ENCODE peak calls at places on chromosome 6, in four cellular contexts. One of them, this sample, is unnamed.

GRCh38 chr6:43980004-43980795 is 147.1 kb downstream of the MRPL14 start:
- DNase-seq in mucosa of descending colon: no peak
- DNase-seq in K562: no peak
- DNase-seq in hepatocyte: no peak
- DNase-seq in this sample: no peak

GRCh38 chr6:121984956-121985355 is 414.5 kb upstream of the HSF2 start:
- DNase-seq in mucosa of descending colon: no peak
- DNase-seq in K562: no peak
- DNase-seq in hepatocyte: no peak
- DNase-seq in this sample: no peak

GRCh38 chr6:19287928-19288327 is 549.2 kb upstream of the ID4 start:
- DNase-seq in mucosa of descending colon: no peak
- DNase-seq in K562: no peak
- DNase-seq in hepatocyte: no peak
- DNase-seq in this sample: no peak

GRCh38 chr6:44649365-44650025 is 262.0 kb downstream of the CDC5L start:
- DNase-seq in mucosa of descending colon: no peak
- DNase-seq in K562: no peak
- DNase-seq in hepatocyte: no peak
- DNase-seq in this sample: no peak

GRCh38 chr6:127182501-127182900 is 64.0 kb downstream of the RSPO3 start:
- DNase-seq in mucosa of descending colon: no peak
- DNase-seq in K562: no peak
- DNase-seq in hepatocyte: no peak
- DNase-seq in this sample: peak; percentile 76

GRCh38 chr6:70281923-70282902 is 20.7 kb downstream of the COL9A1 start:
- DNase-seq in mucosa of descending colon: no peak
- DNase-seq in K562: peak; percentile 39
- DNase-seq in hepatocyte: peak; percentile 31
- DNase-seq in this sample: no peak

GRCh38 chr6:116292553-116292952 is 12.8 kb upstream of the TSPYL1 start:
- DNase-seq in mucosa of descending colon: no peak
- DNase-seq in K562: no peak
- DNase-seq in hepatocyte: no peak
- DNase-seq in this sample: no peak

GRCh38 chr6:144317736-144318135 is 32.6 kb downstream of the UTRN start:
- DNase-seq in mucosa of descending colon: no peak
- DNase-seq in K562: no peak
- DNase-seq in hepatocyte: no peak
- DNase-seq in this sample: peak; percentile 14

GRCh38 chr6:137883400-137883888 is 16.4 kb downstream of the TNFAIP3 start:
- DNase-seq in mucosa of descending colon: no peak
- DNase-seq in K562: no peak
- DNase-seq in hepatocyte: no peak
- DNase-seq in this sample: no peak

GRCh38 chr6:164417537-164417936 is 891.9 kb downstream of the C6orf118 start:
- DNase-seq in mucosa of descending colon: no peak
- DNase-seq in K562: no peak
- DNase-seq in hepatocyte: no peak
- DNase-seq in this sample: no peak

GRCh38 chr6:43122146-43122545 is 46.0 kb downstream of the PTK7 start:
- DNase-seq in mucosa of descending colon: no peak
- DNase-seq in K562: no peak
- DNase-seq in hepatocyte: no peak
- DNase-seq in this sample: no peak

GRCh38 chr6:158742988-158743651 is 76.0 kb downstream of the EZR start:
- DNase-seq in mucosa of descending colon: no peak
- DNase-seq in K562: no peak
- DNase-seq in hepatocyte: no peak
- DNase-seq in this sample: no peak

GRCh38 chr6:116268589-116269293 is 11.0 kb downstream of the TSPYL1 start:
- DNase-seq in mucosa of descending colon: no peak
- DNase-seq in K562: peak; percentile 59
- DNase-seq in hepatocyte: peak; percentile 78
- DNase-seq in this sample: peak; percentile 91

GRCh38 chr6:157273756-157274088 is 49.6 kb downstream of the TMEM242 start:
- DNase-seq in mucosa of descending colon: peak; percentile 75
- DNase-seq in K562: peak; percentile 89
- DNase-seq in hepatocyte: peak; percentile 72
- DNase-seq in this sample: peak; percentile 74

GRCh38 chr6:24520929-24521546 is 26.3 kb downstream of the ALDH5A1 start:
- DNase-seq in mucosa of descending colon: no peak
- DNase-seq in K562: peak; percentile 30
- DNase-seq in hepatocyte: peak; percentile 69
- DNase-seq in this sample: peak; percentile 62

GRCh38 chr6:147154454-147154853 is 49.8 kb upstream of the STXBP5 start:
- DNase-seq in mucosa of descending colon: no peak
- DNase-seq in K562: no peak
- DNase-seq in hepatocyte: peak; percentile 24
- DNase-seq in this sample: no peak

GRCh38 chr6:14966111-14966901 is 279.6 kb upstream of the JARID2 start:
- DNase-seq in mucosa of descending colon: no peak
- DNase-seq in K562: no peak
- DNase-seq in hepatocyte: no peak
- DNase-seq in this sample: no peak

GRCh38 chr6:133865680-133866079 is 23.2 kb upstream of the TCF21 start:
- DNase-seq in mucosa of descending colon: no peak
- DNase-seq in K562: no peak
- DNase-seq in hepatocyte: no peak
- DNase-seq in this sample: no peak
- H3K9me3 ChIP-seq in mucosa of descending colon: peaks cover 7% of the 10 kb centered on the region
- H3K9me3 ChIP-seq in K562: no peaks in the 10 kb centered on the region
- H3K9me3 ChIP-seq in hepatocyte: peaks cover 6% of the 10 kb centered on the region
- H3K9me3 ChIP-seq in this sample: no peaks in the 10 kb centered on the region

DNA sequence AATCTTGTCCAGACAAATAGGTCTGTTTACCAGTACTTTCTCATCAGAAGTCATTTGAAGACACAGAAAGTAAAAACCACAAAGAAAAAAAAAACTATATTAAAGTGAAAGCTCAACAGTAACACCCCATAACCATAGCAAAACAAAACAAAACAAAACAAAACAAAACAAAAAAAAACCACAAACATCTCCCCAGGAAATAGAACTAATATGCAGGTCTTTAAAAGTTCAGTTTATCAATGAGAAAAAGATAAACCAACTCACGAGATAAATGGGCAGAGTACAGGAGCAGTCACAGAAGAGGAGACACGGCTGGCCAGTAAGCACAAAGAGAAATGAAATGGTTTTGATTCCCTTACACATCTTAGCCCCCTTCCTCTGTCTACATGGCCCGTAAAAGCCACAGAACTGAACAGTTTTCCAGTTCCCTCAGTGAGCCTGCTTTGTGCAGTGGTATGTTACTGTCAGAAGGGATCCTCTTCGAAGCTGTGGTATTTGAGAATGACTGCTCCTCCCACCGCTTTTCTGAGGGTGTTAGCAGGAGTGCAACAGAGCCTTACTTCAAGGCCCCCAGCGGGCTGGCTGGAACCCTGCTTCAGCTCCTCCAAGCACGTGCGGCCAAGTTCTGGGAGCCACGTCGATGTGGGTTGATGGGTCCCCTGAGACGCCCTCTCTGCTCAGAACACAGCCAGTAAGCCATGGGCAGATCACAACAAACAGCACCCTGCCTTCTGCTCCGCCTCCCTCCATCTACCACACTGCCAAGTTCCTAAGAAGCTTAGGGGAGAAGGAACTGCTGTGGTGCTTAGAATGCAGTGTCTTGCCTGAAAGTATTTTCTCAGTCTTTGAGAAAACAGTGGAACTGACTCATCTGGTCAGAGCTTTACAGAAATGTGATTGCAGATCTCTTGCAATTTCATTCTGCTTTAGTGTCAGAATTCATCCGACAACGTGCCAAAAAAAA is 14.0 kb downstream of the UST start:
- DNase-seq in mucosa of descending colon: peak; percentile 87
- DNase-seq in K562: no peak
- DNase-seq in hepatocyte: peak; percentile 55
- DNase-seq in this sample: peak; percentile 71
- H3K9me3 ChIP-seq in mucosa of descending colon: no peaks in the 10 kb centered on the region
- H3K9me3 ChIP-seq in K562: no peaks in the 10 kb centered on the region
- H3K9me3 ChIP-seq in hepatocyte: peaks cover 4% of the 10 kb centered on the region
- H3K9me3 ChIP-seq in this sample: no peaks in the 10 kb centered on the region

GRCh38 chr6:53906842-53907241 is 112.0 kb downstream of the LRRC1 start:
- DNase-seq in mucosa of descending colon: no peak
- DNase-seq in K562: no peak
- DNase-seq in hepatocyte: no peak
- DNase-seq in this sample: no peak
- H3K9me3 ChIP-seq in mucosa of descending colon: no peaks in the 10 kb centered on the region
- H3K9me3 ChIP-seq in K562: no peaks in the 10 kb centered on the region
- H3K9me3 ChIP-seq in hepatocyte: no peaks in the 10 kb centered on the region
- H3K9me3 ChIP-seq in this sample: no peaks in the 10 kb centered on the region

GRCh38 chr6:90521955-90522354 is 64.9 kb downstream of the MAP3K7 start:
- DNase-seq in mucosa of descending colon: no peak
- DNase-seq in K562: no peak
- DNase-seq in hepatocyte: no peak
- DNase-seq in this sample: no peak
- H3K9me3 ChIP-seq in mucosa of descending colon: no peaks in the 10 kb centered on the region
- H3K9me3 ChIP-seq in K562: no peaks in the 10 kb centered on the region
- H3K9me3 ChIP-seq in hepatocyte: no peaks in the 10 kb centered on the region
- H3K9me3 ChIP-seq in this sample: no peaks in the 10 kb centered on the region

DNA sequence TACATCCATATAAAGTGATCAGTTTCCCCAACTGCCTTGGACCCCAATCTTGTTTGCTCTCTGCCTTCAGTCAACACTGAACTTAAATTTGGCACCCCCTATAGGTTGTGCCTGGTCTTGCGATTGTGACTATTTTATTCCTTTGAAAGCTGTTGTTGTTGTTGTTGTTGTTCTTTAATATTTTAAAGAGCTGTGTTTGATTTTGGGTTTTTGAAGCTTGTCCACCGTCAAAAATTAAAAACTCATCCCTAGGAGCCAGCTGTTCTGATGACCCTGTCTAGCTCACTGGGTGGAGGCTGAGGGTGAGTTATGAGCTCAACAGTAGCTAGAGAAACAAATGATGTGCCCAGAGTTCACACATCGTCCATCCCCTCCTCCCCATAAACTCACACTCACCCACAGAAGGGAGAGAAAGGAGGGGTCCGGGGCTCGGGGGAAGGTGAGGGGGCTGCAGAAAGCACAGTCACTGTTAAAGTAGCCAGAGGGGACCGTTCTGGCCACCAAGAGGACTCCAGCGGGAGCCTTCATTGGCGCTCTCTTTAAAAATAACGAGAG is 4.0 kb downstream of the SIM1 start:
- DNase-seq in mucosa of descending colon: no peak
- DNase-seq in K562: peak; percentile 29
- DNase-seq in hepatocyte: no peak
- DNase-seq in this sample: peak; percentile 41
- H3K9me3 ChIP-seq in mucosa of descending colon: no peaks in the 10 kb centered on the region
- H3K9me3 ChIP-seq in K562: no peaks in the 10 kb centered on the region
- H3K9me3 ChIP-seq in hepatocyte: no peaks in the 10 kb centered on the region
- H3K9me3 ChIP-seq in this sample: no peaks in the 10 kb centered on the region

DNA sequence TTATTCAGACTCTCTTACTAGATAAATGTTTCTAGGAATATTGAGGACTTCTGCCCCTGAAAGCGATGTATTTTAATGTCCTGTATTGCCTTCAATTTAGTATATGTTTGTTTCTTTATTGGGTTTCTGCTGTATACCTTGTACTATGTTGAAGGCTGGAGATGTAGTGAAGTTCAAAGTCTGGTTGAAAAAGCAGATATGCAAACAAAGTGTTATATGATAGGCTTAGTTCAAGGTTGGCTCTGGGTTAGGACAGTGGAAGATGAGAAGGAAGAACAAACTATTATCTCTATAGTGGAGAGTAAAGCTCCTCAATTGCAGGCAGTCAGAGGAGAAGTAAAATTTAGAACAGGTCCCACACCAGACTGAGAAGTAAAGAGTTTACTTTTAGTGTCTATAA is 36.3 kb upstream of the ADGRG6 start:
- DNase-seq in mucosa of descending colon: no peak
- DNase-seq in K562: no peak
- DNase-seq in hepatocyte: no peak
- DNase-seq in this sample: no peak
- H3K9me3 ChIP-seq in mucosa of descending colon: no peaks in the 10 kb centered on the region
- H3K9me3 ChIP-seq in K562: no peaks in the 10 kb centered on the region
- H3K9me3 ChIP-seq in hepatocyte: no peaks in the 10 kb centered on the region
- H3K9me3 ChIP-seq in this sample: no peaks in the 10 kb centered on the region

DNA sequence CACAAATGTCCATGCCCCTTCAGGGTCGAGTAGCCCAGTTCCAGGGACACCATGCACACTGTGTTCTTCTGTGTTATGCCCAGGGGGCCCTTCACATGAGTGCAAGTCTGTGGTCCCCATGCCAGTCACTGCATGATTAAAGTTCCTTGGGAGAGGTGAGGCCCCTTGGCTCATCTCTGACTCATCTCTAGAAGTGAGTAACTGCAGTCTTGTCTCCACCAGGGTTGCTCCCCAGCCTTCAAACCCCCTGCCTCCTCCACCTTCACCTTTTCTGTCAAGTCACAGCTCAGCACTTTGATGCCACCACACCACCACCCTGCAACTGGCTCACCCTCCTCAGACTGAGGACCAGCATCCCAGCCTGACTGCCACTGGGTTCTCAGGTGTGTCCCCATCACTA is 161.7 kb downstream of the UNC5CL start:
- DNase-seq in mucosa of descending colon: no peak
- DNase-seq in K562: no peak
- DNase-seq in hepatocyte: no peak
- DNase-seq in this sample: no peak
- H3K9me3 ChIP-seq in mucosa of descending colon: no peaks in the 10 kb centered on the region
- H3K9me3 ChIP-seq in K562: no peaks in the 10 kb centered on the region
- H3K9me3 ChIP-seq in hepatocyte: no peaks in the 10 kb centered on the region
- H3K9me3 ChIP-seq in this sample: peaks cover 5% of the 10 kb centered on the region